ENCODE peak calls at places on chromosomes 4 and X, in six cellular contexts. One of them, this sample, is unnamed.

GRCh38 chrX:11566158-11566557 is 99.6 kb downstream of the ARHGAP6 start:
- DNase-seq in fibroblast of pulmonary artery: no peak
- DNase-seq in CD8-positive, alpha-beta T cell: no peak
- DNase-seq in H9: peak
- DNase-seq in foreskin fibroblast: no peak
- DNase-seq in brain microvascular endothelial cell: no peak
- DNase-seq in this sample: no peak

GRCh38 chrX:34437586-34437985 is 219.5 kb downstream of the TMEM47 start:
- DNase-seq in fibroblast of pulmonary artery: no peak
- DNase-seq in brain microvascular endothelial cell: no peak
- DNase-seq in H9: no peak
- DNase-seq in foreskin fibroblast: no peak
- DNase-seq in CD8-positive, alpha-beta T cell: no peak
- DNase-seq in this sample: no peak

GRCh38 chr4:143185253-143186107 is 763 bp downstream of the USP38 start:
- DNase-seq in CD8-positive, alpha-beta T cell: no peak
- DNase-seq in fibroblast of pulmonary artery: peak
- DNase-seq in brain microvascular endothelial cell: no peak
- DNase-seq in foreskin fibroblast: peak
- DNase-seq in H9: peak
- DNase-seq in this sample: peak

GRCh38 chr4:677431-678293 is 3.3 kb downstream of the MYL5 start:
- DNase-seq in H9: peak
- DNase-seq in fibroblast of pulmonary artery: no peak
- DNase-seq in foreskin fibroblast: peak
- DNase-seq in brain microvascular endothelial cell: no peak
- DNase-seq in CD8-positive, alpha-beta T cell: no peak
- DNase-seq in this sample: no peak

GRCh38 chr4:89111833-89112563 is 665 bp downstream of the TIGD2 start:
- DNase-seq in foreskin fibroblast: peak
- DNase-seq in CD8-positive, alpha-beta T cell: no peak
- DNase-seq in brain microvascular endothelial cell: peak
- DNase-seq in H9: no peak
- DNase-seq in fibroblast of pulmonary artery: peak
- DNase-seq in this sample: no peak

GRCh38 chr4:38803833-38804653 is 548 bp downstream of the TLR1 start:
- DNase-seq in fibroblast of pulmonary artery: peak
- DNase-seq in H9: no peak
- DNase-seq in foreskin fibroblast: peak
- DNase-seq in CD8-positive, alpha-beta T cell: no peak
- DNase-seq in brain microvascular endothelial cell: no peak
- DNase-seq in this sample: no peak

GRCh38 chr4:161254375-161254774 is 909.4 kb downstream of the FSTL5 start:
- DNase-seq in CD8-positive, alpha-beta T cell: no peak
- DNase-seq in brain microvascular endothelial cell: no peak
- DNase-seq in H9: no peak
- DNase-seq in foreskin fibroblast: no peak
- DNase-seq in fibroblast of pulmonary artery: no peak
- DNase-seq in this sample: no peak

GRCh38 chr4:577499-578450 is 1.7 kb upstream of the TMEM271 start:
- DNase-seq in fibroblast of pulmonary artery: no peak
- DNase-seq in H9: peak
- DNase-seq in CD8-positive, alpha-beta T cell: peak
- DNase-seq in foreskin fibroblast: peak
- DNase-seq in brain microvascular endothelial cell: no peak
- DNase-seq in this sample: no peak

GRCh38 chr4:109184421-109184956 is 118.0 kb downstream of the COL25A1 start:
- DNase-seq in H9: no peak
- DNase-seq in brain microvascular endothelial cell: no peak
- DNase-seq in fibroblast of pulmonary artery: peak
- DNase-seq in foreskin fibroblast: peak
- DNase-seq in CD8-positive, alpha-beta T cell: no peak
- DNase-seq in this sample: no peak

GRCh38 chr4:142549726-142550463 is 296.2 kb downstream of the INPP4B start:
- DNase-seq in CD8-positive, alpha-beta T cell: no peak
- DNase-seq in foreskin fibroblast: peak
- DNase-seq in brain microvascular endothelial cell: peak
- DNase-seq in fibroblast of pulmonary artery: peak
- DNase-seq in H9: no peak
- DNase-seq in this sample: no peak

GRCh38 chrX:352582-353314 is 34.0 kb downstream of the PPP2R3B start:
- DNase-seq in brain microvascular endothelial cell: no peak
- DNase-seq in CD8-positive, alpha-beta T cell: no peak
- DNase-seq in fibroblast of pulmonary artery: no peak
- DNase-seq in foreskin fibroblast: no peak
- DNase-seq in H9: no peak
- DNase-seq in this sample: no peak

GRCh38 chr4:152109585-152110509 is 349.0 kb upstream of the GATB start:
- DNase-seq in brain microvascular endothelial cell: no peak
- DNase-seq in fibroblast of pulmonary artery: no peak
- DNase-seq in CD8-positive, alpha-beta T cell: no peak
- DNase-seq in H9: no peak
- DNase-seq in foreskin fibroblast: peak
- DNase-seq in this sample: no peak

GRCh38 chr4:92263010-92263409 is 40.8 kb upstream of the GRID2 start:
- DNase-seq in brain microvascular endothelial cell: no peak
- DNase-seq in fibroblast of pulmonary artery: no peak
- DNase-seq in CD8-positive, alpha-beta T cell: no peak
- DNase-seq in H9: no peak
- DNase-seq in foreskin fibroblast: no peak
- DNase-seq in this sample: no peak

GRCh38 chrX:12993823-12994222 is 18.9 kb downstream of the TMSB4X start:
- DNase-seq in H9: no peak
- DNase-seq in foreskin fibroblast: no peak
- DNase-seq in CD8-positive, alpha-beta T cell: no peak
- DNase-seq in fibroblast of pulmonary artery: no peak
- DNase-seq in brain microvascular endothelial cell: no peak
- DNase-seq in this sample: no peak

GRCh38 chr4:74499986-74500781 is 55.2 kb downstream of the AREG start:
- DNase-seq in brain microvascular endothelial cell: peak
- DNase-seq in H9: no peak
- DNase-seq in CD8-positive, alpha-beta T cell: no peak
- DNase-seq in foreskin fibroblast: peak
- DNase-seq in fibroblast of pulmonary artery: no peak
- DNase-seq in this sample: no peak

GRCh38 chrX:9420513-9420912 is 44.3 kb upstream of the TBL1X start:
- DNase-seq in brain microvascular endothelial cell: no peak
- DNase-seq in fibroblast of pulmonary artery: peak
- DNase-seq in foreskin fibroblast: no peak
- DNase-seq in H9: no peak
- DNase-seq in CD8-positive, alpha-beta T cell: no peak
- DNase-seq in this sample: no peak

GRCh38 chr4:153781717-153782416 is 7.0 kb downstream of the SFRP2 start:
- DNase-seq in foreskin fibroblast: peak
- DNase-seq in brain microvascular endothelial cell: no peak
- DNase-seq in H9: peak
- DNase-seq in fibroblast of pulmonary artery: peak
- DNase-seq in CD8-positive, alpha-beta T cell: no peak
- DNase-seq in this sample: no peak

GRCh38 chr4:23856630-23857029 is 33.2 kb downstream of the PPARGC1A start:
- DNase-seq in H9: no peak
- DNase-seq in brain microvascular endothelial cell: no peak
- DNase-seq in fibroblast of pulmonary artery: no peak
- DNase-seq in foreskin fibroblast: no peak
- DNase-seq in CD8-positive, alpha-beta T cell: no peak
- DNase-seq in this sample: no peak

GRCh38 chr4:108700358-108700757 is 50.0 kb downstream of the OSTC start:
- DNase-seq in foreskin fibroblast: peak
- DNase-seq in H9: no peak
- DNase-seq in fibroblast of pulmonary artery: peak
- DNase-seq in brain microvascular endothelial cell: no peak
- DNase-seq in CD8-positive, alpha-beta T cell: no peak
- DNase-seq in this sample: no peak

GRCh38 chr4:71550220-71551190 is 211.7 kb downstream of the SLC4A4 start:
- DNase-seq in H9: no peak
- DNase-seq in foreskin fibroblast: peak
- DNase-seq in fibroblast of pulmonary artery: peak
- DNase-seq in brain microvascular endothelial cell: peak
- DNase-seq in CD8-positive, alpha-beta T cell: no peak
- DNase-seq in this sample: no peak
- TF ChIP-seq CTCF in H9: peak
- TF ChIP-seq CTCF in foreskin fibroblast: peak
- TF ChIP-seq CTCF in fibroblast of pulmonary artery: no peak
- TF ChIP-seq CTCF in brain microvascular endothelial cell: peak
- TF ChIP-seq CTCF in CD8-positive, alpha-beta T cell: no peak
- TF ChIP-seq CTCF in this sample: no peak

GRCh38 chr4:28784188-28784587 is 1923.5 kb downstream of the STIM2 start:
- DNase-seq in H9: no peak
- DNase-seq in CD8-positive, alpha-beta T cell: no peak
- DNase-seq in foreskin fibroblast: no peak
- DNase-seq in brain microvascular endothelial cell: no peak
- DNase-seq in fibroblast of pulmonary artery: no peak
- DNase-seq in this sample: no peak

GRCh38 chr4:28788929-28789490 is 1928.4 kb downstream of the STIM2 start:
- DNase-seq in CD8-positive, alpha-beta T cell: no peak
- DNase-seq in brain microvascular endothelial cell: no peak
- DNase-seq in fibroblast of pulmonary artery: no peak
- DNase-seq in H9: no peak
- DNase-seq in foreskin fibroblast: no peak
- DNase-seq in this sample: no peak

GRCh38 chr4:28792917-28793597 is 1927.1 kb upstream of the PCDH7 start:
- DNase-seq in brain microvascular endothelial cell: no peak
- DNase-seq in foreskin fibroblast: no peak
- DNase-seq in fibroblast of pulmonary artery: no peak
- DNase-seq in CD8-positive, alpha-beta T cell: no peak
- DNase-seq in H9: no peak
- DNase-seq in this sample: no peak

GRCh38 chr4:28787947-28788346 is 1927.3 kb downstream of the STIM2 start:
- DNase-seq in H9: no peak
- DNase-seq in fibroblast of pulmonary artery: no peak
- DNase-seq in brain microvascular endothelial cell: no peak
- DNase-seq in CD8-positive, alpha-beta T cell: no peak
- DNase-seq in foreskin fibroblast: no peak
- DNase-seq in this sample: no peak
- TF ChIP-seq CTCF in H9: no peak
- TF ChIP-seq CTCF in fibroblast of pulmonary artery: no peak
- TF ChIP-seq CTCF in brain microvascular endothelial cell: no peak
- TF ChIP-seq CTCF in CD8-positive, alpha-beta T cell: no peak
- TF ChIP-seq CTCF in foreskin fibroblast: no peak
- TF ChIP-seq CTCF in this sample: no peak

GRCh38 chr4:132071815-132072214 is 1077.3 kb upstream of the PCDH10 start:
- DNase-seq in fibroblast of pulmonary artery: peak
- DNase-seq in foreskin fibroblast: peak
- DNase-seq in CD8-positive, alpha-beta T cell: no peak
- DNase-seq in brain microvascular endothelial cell: no peak
- DNase-seq in H9: no peak
- DNase-seq in this sample: no peak

DNA sequence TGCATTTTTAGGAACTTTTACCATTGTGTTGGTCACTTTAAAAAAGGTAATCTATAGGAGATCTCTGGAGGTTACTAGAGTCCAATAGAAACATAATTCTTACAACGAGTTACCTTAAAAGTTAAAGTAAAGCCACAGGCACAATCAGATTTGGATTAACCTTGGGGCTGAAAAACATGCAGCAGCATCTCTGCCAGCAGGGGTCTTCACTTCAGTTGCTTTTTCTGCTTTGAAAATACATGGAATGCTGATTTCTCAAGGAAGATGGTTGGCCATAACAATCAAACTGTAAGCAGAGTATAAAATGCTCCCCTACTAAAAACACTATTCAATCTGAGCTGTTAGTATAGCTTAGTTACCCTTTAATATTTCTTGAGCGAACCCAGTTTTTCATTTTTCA is 1072.3 kb upstream of the PCDH10 start:
- DNase-seq in brain microvascular endothelial cell: no peak
- DNase-seq in CD8-positive, alpha-beta T cell: no peak
- DNase-seq in foreskin fibroblast: no peak
- DNase-seq in fibroblast of pulmonary artery: no peak
- DNase-seq in H9: no peak
- DNase-seq in this sample: no peak
- TF ChIP-seq CTCF in brain microvascular endothelial cell: peak
- TF ChIP-seq CTCF in CD8-positive, alpha-beta T cell: no peak
- TF ChIP-seq CTCF in foreskin fibroblast: no peak
- TF ChIP-seq CTCF in fibroblast of pulmonary artery: peak
- TF ChIP-seq CTCF in H9: peak
- TF ChIP-seq CTCF in this sample: peak

DNA sequence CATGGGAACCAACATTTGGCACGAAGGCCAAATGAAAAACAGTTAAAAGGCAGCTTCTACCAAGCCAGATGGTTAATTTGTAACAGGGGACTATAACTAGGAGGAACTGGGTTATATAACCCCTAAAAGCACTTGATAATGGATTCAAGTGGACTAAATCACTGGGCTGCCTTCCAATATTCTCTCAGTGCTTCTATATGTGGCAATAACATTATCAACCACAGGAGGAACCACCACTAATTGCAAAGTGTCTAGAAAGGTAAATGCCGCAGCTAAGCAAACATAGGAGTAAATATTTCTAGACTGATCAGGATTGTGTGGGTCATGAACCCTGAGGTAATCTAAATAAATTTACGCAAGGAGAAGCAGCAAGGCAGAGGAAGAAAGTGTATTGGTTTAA is 391.5 kb downstream of the UBE2NL start:
- DNase-seq in fibroblast of pulmonary artery: no peak
- DNase-seq in foreskin fibroblast: no peak
- DNase-seq in brain microvascular endothelial cell: no peak
- DNase-seq in CD8-positive, alpha-beta T cell: no peak
- DNase-seq in H9: no peak
- DNase-seq in this sample: no peak
- TF ChIP-seq CTCF in fibroblast of pulmonary artery: no peak
- TF ChIP-seq CTCF in foreskin fibroblast: no peak
- TF ChIP-seq CTCF in brain microvascular endothelial cell: no peak
- TF ChIP-seq CTCF in CD8-positive, alpha-beta T cell: no peak
- TF ChIP-seq CTCF in H9: no peak
- TF ChIP-seq CTCF in this sample: no peak

GRCh38 chr4:170325599-170325998 is 235.8 kb upstream of the AADAT start:
- DNase-seq in CD8-positive, alpha-beta T cell: no peak
- DNase-seq in fibroblast of pulmonary artery: no peak
- DNase-seq in brain microvascular endothelial cell: no peak
- DNase-seq in H9: no peak
- DNase-seq in foreskin fibroblast: no peak
- DNase-seq in this sample: no peak
- TF ChIP-seq CTCF in CD8-positive, alpha-beta T cell: no peak
- TF ChIP-seq CTCF in fibroblast of pulmonary artery: no peak
- TF ChIP-seq CTCF in brain microvascular endothelial cell: no peak
- TF ChIP-seq CTCF in H9: no peak
- TF ChIP-seq CTCF in foreskin fibroblast: no peak
- TF ChIP-seq CTCF in this sample: no peak

GRCh38 chrX:35439042-35439639 is 359.0 kb upstream of the MAGEB16 start:
- DNase-seq in fibroblast of pulmonary artery: no peak
- DNase-seq in H9: no peak
- DNase-seq in CD8-positive, alpha-beta T cell: no peak
- DNase-seq in brain microvascular endothelial cell: no peak
- DNase-seq in foreskin fibroblast: no peak
- DNase-seq in this sample: no peak

GRCh38 chrX:35442421-35442820 is 355.7 kb upstream of the MAGEB16 start:
- DNase-seq in brain microvascular endothelial cell: no peak
- DNase-seq in H9: no peak
- DNase-seq in foreskin fibroblast: no peak
- DNase-seq in fibroblast of pulmonary artery: no peak
- DNase-seq in CD8-positive, alpha-beta T cell: no peak
- DNase-seq in this sample: no peak

DNA sequence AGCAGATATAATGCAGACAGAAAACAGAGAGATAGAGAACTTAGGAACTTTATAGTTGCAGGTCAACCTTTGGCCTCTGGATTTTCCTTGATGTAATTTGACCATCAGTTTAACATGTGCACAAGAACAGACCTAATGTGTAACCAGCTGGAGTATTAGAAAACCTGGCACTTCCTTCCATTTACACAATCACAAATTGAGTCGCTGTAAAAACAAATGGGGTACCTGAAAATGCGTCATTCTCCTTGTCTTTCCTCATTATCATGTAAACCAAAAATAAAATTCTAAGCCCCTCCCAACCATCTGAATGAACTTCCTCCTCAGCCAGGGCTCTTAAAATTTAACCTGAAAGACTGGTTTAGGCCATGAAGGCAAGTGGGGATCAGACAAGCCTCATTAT is 358.4 kb upstream of the MAGEB16 start:
- DNase-seq in fibroblast of pulmonary artery: no peak
- DNase-seq in H9: no peak
- DNase-seq in foreskin fibroblast: no peak
- DNase-seq in brain microvascular endothelial cell: no peak
- DNase-seq in CD8-positive, alpha-beta T cell: no peak
- DNase-seq in this sample: no peak
- TF ChIP-seq CTCF in fibroblast of pulmonary artery: no peak
- TF ChIP-seq CTCF in H9: no peak
- TF ChIP-seq CTCF in foreskin fibroblast: no peak
- TF ChIP-seq CTCF in brain microvascular endothelial cell: no peak
- TF ChIP-seq CTCF in CD8-positive, alpha-beta T cell: no peak
- TF ChIP-seq CTCF in this sample: no peak

This sample was measured in progenitor cell of endocrine pancreas.